ENCODE peak calls at places on chromosomes 13 and 19, in nine cellular contexts. One of them, this sample, is unnamed.

GRCh38 chr19:43743059-43743458 is 11.7 kb downstream of the SMG9 start:
- DNase-seq in GM06990: no peak
- DNase-seq in lower lobe of right lung: no peak
- DNase-seq in ovary: no peak
- DNase-seq in tibial artery: no peak
- DNase-seq in astrocyte of the cerebellum: no peak
- DNase-seq in stomach: no peak
- DNase-seq in AG10803: peak; percentile 55
- DNase-seq in HAP-1: no peak
- DNase-seq in this sample: peak; percentile 67

GRCh38 chr13:56332671-56333070 is 808.0 kb upstream of the PRR20A start:
- DNase-seq in GM06990: no peak
- DNase-seq in lower lobe of right lung: no peak
- DNase-seq in ovary: no peak
- DNase-seq in tibial artery: no peak
- DNase-seq in astrocyte of the cerebellum: no peak
- DNase-seq in stomach: no peak
- DNase-seq in AG10803: no peak
- DNase-seq in HAP-1: no peak
- DNase-seq in this sample: no peak

GRCh38 chr19:43767316-43767715 is 12.6 kb upstream of the SMG9 start:
- DNase-seq in GM06990: no peak
- DNase-seq in lower lobe of right lung: no peak
- DNase-seq in ovary: no peak
- DNase-seq in tibial artery: no peak
- DNase-seq in astrocyte of the cerebellum: no peak
- DNase-seq in stomach: no peak
- DNase-seq in AG10803: no peak
- DNase-seq in HAP-1: no peak
- DNase-seq in this sample: no peak

GRCh38 chr19:29645911-29646310 is 19.4 kb upstream of the PLEKHF1 start:
- DNase-seq in GM06990: no peak
- DNase-seq in lower lobe of right lung: peak; percentile 28
- DNase-seq in ovary: peak; percentile 74
- DNase-seq in tibial artery: peak; percentile 55
- DNase-seq in astrocyte of the cerebellum: no peak
- DNase-seq in stomach: peak; percentile 77
- DNase-seq in AG10803: peak; percentile 54
- DNase-seq in HAP-1: no peak
- DNase-seq in this sample: peak; percentile 29

GRCh38 chr13:61954092-61954491 is 538.4 kb upstream of the PCDH20 start:
- DNase-seq in GM06990: no peak
- DNase-seq in lower lobe of right lung: no peak
- DNase-seq in ovary: no peak
- DNase-seq in tibial artery: no peak
- DNase-seq in astrocyte of the cerebellum: peak; percentile 40
- DNase-seq in stomach: no peak
- DNase-seq in AG10803: no peak
- DNase-seq in HAP-1: peak; percentile 62
- DNase-seq in this sample: peak; percentile 13

GRCh38 chr13:109835321-109835720 is 48.9 kb upstream of the IRS2 start:
- DNase-seq in GM06990: no peak
- DNase-seq in lower lobe of right lung: no peak
- DNase-seq in ovary: no peak
- DNase-seq in tibial artery: no peak
- DNase-seq in astrocyte of the cerebellum: no peak
- DNase-seq in stomach: no peak
- DNase-seq in AG10803: peak; percentile 6
- DNase-seq in HAP-1: no peak
- DNase-seq in this sample: peak; percentile 12

GRCh38 chr13:94858856-94859811 is 146.8 kb upstream of the SOX21 start:
- DNase-seq in GM06990: no peak
- DNase-seq in lower lobe of right lung: peak; percentile 64
- DNase-seq in ovary: peak; percentile 82
- DNase-seq in tibial artery: peak; percentile 68
- DNase-seq in astrocyte of the cerebellum: peak; percentile 5
- DNase-seq in stomach: peak; percentile 35
- DNase-seq in AG10803: peak; percentile 47
- DNase-seq in HAP-1: no peak
- DNase-seq in this sample: no peak

GRCh38 chr19:29964171-29964570 is 22.1 kb downstream of the URI1 start:
- DNase-seq in GM06990: no peak
- DNase-seq in lower lobe of right lung: no peak
- DNase-seq in ovary: no peak
- DNase-seq in tibial artery: no peak
- DNase-seq in astrocyte of the cerebellum: no peak
- DNase-seq in stomach: no peak
- DNase-seq in AG10803: peak; percentile 34
- DNase-seq in HAP-1: no peak
- DNase-seq in this sample: peak; percentile 45

GRCh38 chr19:35628264-35628564 is 622 bp upstream of the RBM42 start:
- DNase-seq in GM06990: no peak
- DNase-seq in lower lobe of right lung: no peak
- DNase-seq in ovary: no peak
- DNase-seq in tibial artery: no peak
- DNase-seq in astrocyte of the cerebellum: no peak
- DNase-seq in stomach: no peak
- DNase-seq in AG10803: no peak
- DNase-seq in HAP-1: no peak
- DNase-seq in this sample: no peak

GRCh38 chr19:35623327-35624010 is 5.4 kb upstream of the RBM42 start:
- DNase-seq in GM06990: no peak
- DNase-seq in lower lobe of right lung: peak; percentile 9
- DNase-seq in ovary: no peak
- DNase-seq in tibial artery: no peak
- DNase-seq in astrocyte of the cerebellum: no peak
- DNase-seq in stomach: no peak
- DNase-seq in AG10803: no peak
- DNase-seq in HAP-1: no peak
- DNase-seq in this sample: no peak

GRCh38 chr19:35633727-35634440 is 5.0 kb downstream of the RBM42 start:
- DNase-seq in GM06990: no peak
- DNase-seq in lower lobe of right lung: no peak
- DNase-seq in ovary: no peak
- DNase-seq in tibial artery: no peak
- DNase-seq in astrocyte of the cerebellum: no peak
- DNase-seq in stomach: no peak
- DNase-seq in AG10803: no peak
- DNase-seq in HAP-1: no peak
- DNase-seq in this sample: no peak

GRCh38 chr19:35629332-35629633 is 447 bp downstream of the RBM42 start:
- DNase-seq in GM06990: no peak
- DNase-seq in lower lobe of right lung: no peak
- DNase-seq in ovary: no peak
- DNase-seq in tibial artery: no peak
- DNase-seq in astrocyte of the cerebellum: no peak
- DNase-seq in stomach: no peak
- DNase-seq in AG10803: no peak
- DNase-seq in HAP-1: no peak
- DNase-seq in this sample: no peak

DNA sequence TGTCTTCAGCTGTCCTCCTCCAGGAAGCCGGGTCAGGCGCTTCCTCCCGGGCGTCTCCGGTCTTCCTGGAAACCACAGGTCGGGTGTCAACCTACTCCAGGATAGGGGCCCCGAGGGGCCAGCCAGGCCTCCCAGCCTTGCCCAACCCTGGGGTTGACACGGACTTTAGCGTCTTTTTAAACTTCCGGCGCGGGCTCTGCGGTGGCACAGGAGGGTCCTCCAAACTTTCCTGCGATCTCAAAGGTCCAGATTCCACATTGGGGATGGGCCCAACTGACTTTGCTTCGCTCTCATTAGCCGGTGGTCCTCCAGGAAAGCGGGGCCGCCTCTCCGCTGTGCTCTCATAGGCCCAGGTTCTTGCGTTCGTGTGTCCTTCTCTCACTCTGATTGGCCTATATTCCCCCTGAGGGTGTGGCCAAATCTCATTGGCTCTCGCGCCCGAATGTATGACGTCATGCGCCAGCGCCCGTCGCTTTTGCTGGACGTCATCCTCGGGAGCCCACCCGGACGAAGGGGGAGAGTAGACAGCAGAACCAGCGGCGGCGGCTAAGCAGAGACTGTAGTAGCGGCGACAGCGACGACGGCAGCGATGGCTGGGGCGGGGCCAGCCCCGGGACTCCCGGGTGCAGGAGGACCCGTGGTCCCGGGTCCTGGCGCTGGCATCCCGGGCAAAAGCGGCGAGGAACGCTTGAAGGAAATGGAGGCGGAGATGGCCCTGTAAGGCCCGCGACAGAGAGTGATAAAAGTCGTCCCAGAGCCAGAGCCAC is at the start of gene RBM42:
- DNase-seq in GM06990: peak; percentile 95
- DNase-seq in lower lobe of right lung: peak; percentile 97
- DNase-seq in ovary: peak; percentile 98
- DNase-seq in tibial artery: peak; percentile 98
- DNase-seq in astrocyte of the cerebellum: peak; percentile 98
- DNase-seq in stomach: peak; percentile 96
- DNase-seq in AG10803: peak; percentile 99
- DNase-seq in HAP-1: peak; percentile 99
- DNase-seq in this sample: peak; percentile 99
- H3K4me3 ChIP-seq in GM06990: peak within 1 kb of the TSS; percentile 98
- H3K4me3 ChIP-seq in lower lobe of right lung: peak within 1 kb of the TSS; percentile 88
- H3K4me3 ChIP-seq in ovary: peak within 1 kb of the TSS; percentile 61
- H3K4me3 ChIP-seq in tibial artery: peak within 1 kb of the TSS; percentile 100
- H3K4me3 ChIP-seq in astrocyte of the cerebellum: peak within 1 kb of the TSS; percentile 92
- H3K4me3 ChIP-seq in stomach: peak within 1 kb of the TSS; percentile 97
- H3K4me3 ChIP-seq in AG10803: peak within 1 kb of the TSS; percentile 98
- H3K4me3 ChIP-seq in HAP-1: peak within 1 kb of the TSS; percentile 99
- H3K4me3 ChIP-seq in this sample: peak within 1 kb of the TSS; percentile 84

DNA sequence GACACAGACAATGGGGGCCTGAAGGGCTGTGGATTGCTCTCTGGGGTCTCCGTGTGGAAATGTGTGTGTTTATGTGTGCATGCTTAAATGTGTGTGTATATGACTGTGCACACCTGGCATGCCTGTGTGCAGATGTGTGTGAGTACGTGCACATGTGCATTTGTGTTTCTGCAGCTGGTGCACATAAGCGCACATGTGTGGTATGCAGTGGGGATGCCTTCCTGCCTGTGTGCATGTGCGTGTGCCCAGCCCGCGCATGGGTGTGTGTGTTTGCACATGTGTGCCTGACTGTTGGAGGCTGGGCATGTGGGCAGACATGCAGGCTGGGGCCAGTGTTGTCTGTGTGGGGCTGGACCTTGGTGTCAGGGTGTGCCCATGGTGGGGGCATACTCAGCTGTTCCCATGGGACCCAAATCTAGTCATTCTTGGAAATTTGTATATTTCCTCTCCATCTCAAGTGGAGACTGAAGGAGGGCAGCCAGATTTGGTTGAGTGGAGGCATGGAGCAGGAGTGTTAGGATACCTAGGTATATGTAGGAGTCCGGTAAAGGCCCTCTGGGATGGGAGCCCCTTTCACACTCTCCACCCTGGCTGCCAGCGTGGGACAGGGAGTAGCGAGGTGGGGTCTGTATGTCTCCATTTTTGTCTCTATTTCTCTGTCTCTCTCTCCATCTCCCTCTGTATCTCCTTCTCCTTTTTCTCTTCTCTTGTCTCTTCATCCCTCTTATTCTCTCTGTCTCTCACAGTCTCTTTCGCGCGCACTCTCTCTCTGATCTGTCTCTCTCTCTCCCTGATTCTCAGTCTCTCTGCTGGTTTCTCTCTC is 50.0 kb downstream of the CELF5 start:
- DNase-seq in GM06990: no peak
- DNase-seq in lower lobe of right lung: no peak
- DNase-seq in ovary: no peak
- DNase-seq in tibial artery: no peak
- DNase-seq in astrocyte of the cerebellum: no peak
- DNase-seq in stomach: no peak
- DNase-seq in AG10803: no peak
- DNase-seq in HAP-1: no peak
- DNase-seq in this sample: no peak
- H3K4me3 ChIP-seq in GM06990: no peak overlapping the region
- H3K4me3 ChIP-seq in lower lobe of right lung: no peak overlapping the region
- H3K4me3 ChIP-seq in ovary: no peak overlapping the region
- H3K4me3 ChIP-seq in tibial artery: no peak overlapping the region
- H3K4me3 ChIP-seq in astrocyte of the cerebellum: no peak overlapping the region
- H3K4me3 ChIP-seq in stomach: no peak overlapping the region
- H3K4me3 ChIP-seq in AG10803: no peak overlapping the region
- H3K4me3 ChIP-seq in HAP-1: no peak overlapping the region
- H3K4me3 ChIP-seq in this sample: no peak overlapping the region

GRCh38 chr19:6712231-6712630 is 8.2 kb downstream of the C3 start:
- DNase-seq in GM06990: no peak
- DNase-seq in lower lobe of right lung: peak; percentile 29
- DNase-seq in ovary: no peak
- DNase-seq in tibial artery: no peak
- DNase-seq in astrocyte of the cerebellum: no peak
- DNase-seq in stomach: no peak
- DNase-seq in AG10803: no peak
- DNase-seq in HAP-1: no peak
- DNase-seq in this sample: no peak

GRCh38 chr19:6710273-6711077 is 10.0 kb downstream of the C3 start:
- DNase-seq in GM06990: no peak
- DNase-seq in lower lobe of right lung: peak; percentile 45
- DNase-seq in ovary: no peak
- DNase-seq in tibial artery: no peak
- DNase-seq in astrocyte of the cerebellum: no peak
- DNase-seq in stomach: no peak
- DNase-seq in AG10803: no peak
- DNase-seq in HAP-1: no peak
- DNase-seq in this sample: no peak

GRCh38 chr19:6709549-6709948 is 10.9 kb downstream of the C3 start:
- DNase-seq in GM06990: no peak
- DNase-seq in lower lobe of right lung: peak; percentile 37
- DNase-seq in ovary: no peak
- DNase-seq in tibial artery: no peak
- DNase-seq in astrocyte of the cerebellum: no peak
- DNase-seq in stomach: no peak
- DNase-seq in AG10803: no peak
- DNase-seq in HAP-1: no peak
- DNase-seq in this sample: no peak

GRCh38 chr19:6711605-6712004 is 8.8 kb downstream of the C3 start:
- DNase-seq in GM06990: no peak
- DNase-seq in lower lobe of right lung: peak; percentile 20
- DNase-seq in ovary: no peak
- DNase-seq in tibial artery: no peak
- DNase-seq in astrocyte of the cerebellum: no peak
- DNase-seq in stomach: no peak
- DNase-seq in AG10803: no peak
- DNase-seq in HAP-1: no peak
- DNase-seq in this sample: no peak

DNA sequence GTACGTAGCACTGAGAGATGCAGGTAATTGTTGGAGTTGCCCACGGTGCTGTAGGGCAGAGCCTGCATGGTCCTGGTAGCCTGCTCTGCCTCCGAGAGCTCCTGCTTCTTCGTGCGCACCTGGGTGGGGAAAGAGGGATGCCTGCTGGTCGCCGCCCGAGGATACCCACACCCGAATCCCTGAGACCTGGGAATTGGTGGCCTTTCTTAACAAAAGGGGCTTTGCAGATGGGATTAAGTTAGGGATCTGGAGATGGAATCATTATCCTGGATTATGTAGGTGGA is 9.4 kb downstream of the C3 start:
- DNase-seq in GM06990: no peak
- DNase-seq in lower lobe of right lung: no peak
- DNase-seq in ovary: no peak
- DNase-seq in tibial artery: no peak
- DNase-seq in astrocyte of the cerebellum: no peak
- DNase-seq in stomach: no peak
- DNase-seq in AG10803: no peak
- DNase-seq in HAP-1: no peak
- DNase-seq in this sample: no peak
- H3K4me3 ChIP-seq in GM06990: no peak overlapping the region
- H3K4me3 ChIP-seq in lower lobe of right lung: no peak overlapping the region
- H3K4me3 ChIP-seq in ovary: no peak overlapping the region
- H3K4me3 ChIP-seq in tibial artery: no peak overlapping the region
- H3K4me3 ChIP-seq in astrocyte of the cerebellum: no peak overlapping the region
- H3K4me3 ChIP-seq in stomach: no peak overlapping the region
- H3K4me3 ChIP-seq in AG10803: no peak overlapping the region
- H3K4me3 ChIP-seq in HAP-1: no peak overlapping the region
- H3K4me3 ChIP-seq in this sample: no peak overlapping the region

DNA sequence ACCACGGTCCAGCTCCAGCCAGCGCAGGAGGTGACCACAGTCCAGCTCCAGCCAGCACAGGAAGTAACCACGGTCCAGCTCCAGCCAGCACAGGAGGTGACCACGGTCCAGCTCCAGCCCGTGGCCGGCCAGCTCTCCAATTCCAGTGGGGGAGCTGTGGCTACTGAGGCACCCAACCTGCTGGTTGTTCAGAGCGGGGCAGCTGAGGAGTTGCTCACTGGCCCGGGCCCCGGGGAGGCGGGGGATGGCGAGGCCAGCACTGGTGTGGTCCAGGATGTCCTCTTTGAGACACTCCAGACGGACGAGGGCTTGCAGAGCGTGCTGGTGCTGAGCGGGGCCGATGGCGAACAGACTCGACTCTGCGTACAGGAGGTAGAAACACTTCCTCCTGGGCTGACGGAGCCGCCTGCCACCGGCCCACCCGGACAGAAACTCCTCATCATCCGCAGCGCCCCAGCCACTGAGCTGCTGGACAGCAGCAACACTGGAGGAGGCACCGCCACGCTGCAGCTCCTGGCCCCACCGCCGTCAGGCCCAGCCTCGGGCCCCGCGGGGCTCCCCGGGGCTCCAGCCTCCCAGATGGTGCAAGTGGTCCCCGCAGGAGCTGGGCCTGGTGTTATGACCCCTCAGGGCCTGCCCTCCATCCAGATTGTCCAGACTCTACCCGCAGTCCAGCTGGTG is 1.2 kb upstream of the NAT14 start:
- DNase-seq in GM06990: no peak
- DNase-seq in lower lobe of right lung: no peak
- DNase-seq in ovary: peak; percentile 50
- DNase-seq in tibial artery: no peak
- DNase-seq in astrocyte of the cerebellum: no peak
- DNase-seq in stomach: no peak
- DNase-seq in AG10803: no peak
- DNase-seq in HAP-1: no peak
- DNase-seq in this sample: no peak
- H3K4me3 ChIP-seq in GM06990: peak overlapping the region; percentile 79
- H3K4me3 ChIP-seq in lower lobe of right lung: no peak overlapping the region
- H3K4me3 ChIP-seq in ovary: no peak overlapping the region
- H3K4me3 ChIP-seq in tibial artery: no peak overlapping the region
- H3K4me3 ChIP-seq in astrocyte of the cerebellum: no peak overlapping the region
- H3K4me3 ChIP-seq in stomach: no peak overlapping the region
- H3K4me3 ChIP-seq in AG10803: no peak overlapping the region
- H3K4me3 ChIP-seq in HAP-1: no peak overlapping the region
- H3K4me3 ChIP-seq in this sample: no peak overlapping the region